ENCODE peak calls at places on chromosomes 2 and 18, in seven cellular contexts. V is glutamatergic neuron, L is left lung, Q is colonic mucosa, S is AG04449, W is cardiac fibroblast, D is GM10248. U is an unnamed sample.

GRCh38 chr2:96907405-96908041 is 37.6 kb upstream of the SEMA4C start:
- DNase-seq in W (peak), S (no peak), V (no peak), Q (peak), D (no peak), L (peak), U (no peak)

GRCh38 chr18:1544016-1544415 is 639.3 kb downstream of the ADCYAP1 start:
- DNase-seq in Q (no peak), W (no peak), V (no peak), S (no peak), L (no peak), D (no peak), U (no peak)

GRCh38 chr18:75158465-75159237 is 50.3 kb downstream of the PTGR3 start:
- DNase-seq in W (no peak), S (no peak), Q (no peak), D (no peak), V (no peak), L (no peak), U (no peak)

GRCh38 chr2:64987963-64988419 is 1.2 kb upstream of the SLC1A4 start:
- DNase-seq in Q (no peak), L (no peak), V (no peak), D (no peak), S (no peak), W (no peak), U (no peak)

GRCh38 chr2:88090446-88091283 is 23.0 kb downstream of the SMYD1 start:
- DNase-seq in L (no peak), Q (no peak), D (no peak), W (no peak), S (no peak), V (no peak), U (no peak)

GRCh38 chr2:31980674-31981356 is 30.0 kb downstream of the MEMO1 start:
- DNase-seq in V (no peak), S (no peak), W (peak), L (no peak), D (peak), Q (no peak), U (no peak)

GRCh38 chr2:145752091-145752806 is 1232.3 kb upstream of the ZEB2 start:
- DNase-seq in W (peak), Q (no peak), S (peak), D (peak), V (no peak), L (peak), U (no peak)

GRCh38 chr2:60104514-60105501 is 448.6 kb downstream of the BCL11A start:
- DNase-seq in W (no peak), V (no peak), S (no peak), Q (no peak), D (no peak), L (no peak), U (no peak)

GRCh38 chr2:223230352-223230751 is 178.4 kb downstream of the KCNE4 start:
- DNase-seq in L (no peak), W (no peak), D (no peak), Q (no peak), S (no peak), V (no peak), U (no peak)

GRCh38 chr2:118457956-118458355 is 369.7 kb downstream of the INSIG2 start:
- DNase-seq in L (no peak), S (no peak), D (no peak), V (peak), Q (no peak), W (no peak), U (no peak)

GRCh38 chr2:117470311-117471095 is 344.0 kb upstream of the DDX18 start:
- DNase-seq in L (no peak), V (peak), S (no peak), D (no peak), Q (peak), W (peak), U (no peak)

GRCh38 chr2:23656597-23656973 is 270.3 kb downstream of the ATAD2B start:
- DNase-seq in D (no peak), S (no peak), Q (no peak), W (no peak), V (no peak), L (no peak), U (no peak)

GRCh38 chr2:3605013-3605961 is 10.4 kb downstream of the COLEC11 start:
- DNase-seq in V (no peak), W (no peak), Q (peak), L (peak), D (peak), S (no peak), U (no peak)

GRCh38 chr2:60456115-60456770 is 97.2 kb downstream of the BCL11A start:
- DNase-seq in D (no peak), L (no peak), Q (no peak), S (no peak), V (no peak), W (no peak), U (no peak)

GRCh38 chr2:11789243-11789642 is 42.8 kb downstream of the LPIN1 start:
- DNase-seq in W (no peak), L (no peak), S (no peak), Q (no peak), V (no peak), D (no peak), U (no peak)

GRCh38 chr2:98895901-98896300 is 40.1 kb downstream of the CRACDL start:
- DNase-seq in L (no peak), D (no peak), S (no peak), Q (no peak), W (no peak), V (no peak), U (peak)

GRCh38 chr2:239383036-239383795 is 17.6 kb downstream of the HDAC4 start:
- DNase-seq in S (no peak), V (peak), L (peak), D (no peak), W (no peak), Q (no peak), U (no peak)

GRCh38 chr2:30865892-30866681 is 58.8 kb upstream of the CAPN13 start:
- DNase-seq in S (no peak), L (no peak), D (no peak), Q (no peak), V (no peak), W (no peak), U (no peak)

GRCh38 chr2:112204411-112204810 is 50.4 kb downstream of the ZC3H8 start:
- DNase-seq in D (no peak), W (peak), Q (no peak), V (no peak), S (no peak), L (no peak), U (no peak)

GRCh38 chr2:172725741-172726140 is 9.9 kb upstream of the RAPGEF4 start:
- DNase-seq in D (no peak), S (no peak), W (no peak), L (no peak), Q (no peak), V (no peak), U (no peak)

GRCh38 chr2:231900486-231900942 is 25.7 kb downstream of the NPPC start:
- DNase-seq in V (peak), D (peak), Q (peak), W (peak), L (peak), S (no peak), U (peak)
- TF ChIP-seq CTCF in V (peak), D (peak), Q (peak), W (peak), L (peak), S (peak), U (peak)

DNA sequence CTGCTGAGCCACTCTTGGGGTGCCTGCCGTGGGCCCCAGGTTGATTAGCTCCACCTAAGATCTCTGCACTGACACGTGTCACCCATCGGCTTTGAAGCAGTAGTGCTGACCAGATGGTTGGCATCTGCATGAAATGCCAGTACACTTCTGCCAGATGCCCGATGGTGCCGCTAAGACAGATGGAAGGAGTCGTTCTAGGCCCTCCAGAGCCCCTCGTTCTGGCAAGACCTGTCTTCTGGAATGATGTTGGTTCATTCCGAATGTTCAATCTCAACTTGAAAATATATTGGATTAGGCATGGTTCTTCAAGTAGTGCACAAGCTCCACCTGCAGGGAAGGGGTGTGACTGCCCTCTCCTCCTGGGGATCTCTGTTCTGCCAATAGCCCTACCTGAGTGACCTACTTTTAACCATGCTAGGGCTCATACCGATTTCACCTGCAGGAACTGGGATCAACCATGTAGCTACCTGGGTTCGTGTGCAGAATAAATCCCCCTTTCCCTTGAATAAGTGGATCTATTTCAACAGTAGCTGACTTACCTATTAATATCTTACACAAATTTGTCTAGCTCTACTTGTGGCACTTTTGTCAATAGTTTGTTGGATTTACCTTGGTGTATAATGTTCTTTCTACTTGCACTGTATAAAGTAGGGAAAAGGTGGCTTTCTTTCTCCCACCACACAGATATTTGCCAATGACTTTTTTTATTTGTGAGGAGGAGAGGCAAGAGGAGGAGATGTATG is 342.6 kb downstream of the CTNNA2 start:
- DNase-seq in S (no peak), V (peak), D (no peak), Q (peak), L (no peak), W (no peak), U (no peak)
- TF ChIP-seq CTCF in S (peak), V (no peak), D (no peak), Q (peak), L (peak), W (no peak), U (peak)

GRCh38 chr2:45889053-45889452 is 237.6 kb downstream of the PRKCE start:
- DNase-seq in V (peak), D (peak), L (peak), W (peak), Q (no peak), S (no peak), U (no peak)
- TF ChIP-seq CTCF in V (peak), D (peak), L (no peak), W (peak), Q (no peak), S (peak), U (peak)

DNA sequence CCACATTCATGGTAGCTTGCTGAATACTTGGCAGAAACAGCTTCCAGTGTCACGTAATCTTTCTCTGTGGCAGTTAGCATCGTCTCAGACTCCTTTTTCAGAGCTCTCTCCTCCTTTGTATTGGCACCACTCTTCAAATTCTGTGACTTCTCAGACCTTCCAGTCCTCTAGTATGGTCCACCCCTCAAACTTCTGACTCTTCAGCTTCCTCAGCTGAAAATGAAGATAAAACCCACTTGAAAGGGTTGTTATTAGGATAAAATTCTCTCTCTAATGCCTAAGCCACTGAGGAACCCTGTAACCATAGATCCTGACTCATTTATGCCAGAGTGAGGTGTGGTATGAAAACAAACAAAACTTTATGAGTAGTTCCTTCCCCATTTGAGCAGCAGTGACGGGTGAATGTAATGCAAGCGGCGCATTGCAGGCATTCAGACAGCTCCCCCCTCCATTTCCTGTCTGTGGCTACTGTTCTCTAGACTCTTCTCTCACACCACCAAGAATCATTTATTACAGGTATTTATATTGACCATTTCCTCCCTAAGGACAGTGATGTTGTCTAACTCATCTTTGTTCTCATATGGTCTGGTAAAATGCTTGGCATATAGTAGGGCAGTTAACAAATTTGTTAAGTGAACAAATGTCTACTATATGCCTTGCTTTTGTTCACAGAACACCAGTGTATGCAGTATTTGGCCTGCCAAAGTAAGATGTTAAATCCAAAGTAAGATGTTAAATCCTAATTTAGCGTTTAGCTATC is 35.3 kb downstream of the GALNT1 start:
- DNase-seq in L (peak), W (peak), D (peak), Q (peak), V (no peak), S (peak), U (no peak)
- TF ChIP-seq CTCF in L (no peak), W (no peak), D (no peak), Q (no peak), V (no peak), S (no peak), U (no peak)